ENCODE peak calls at places on chromosomes 6 and 20, in eight cellular contexts. One of them, this sample, is unnamed.

GRCh38 chr6:149915970-149916865 is 6.7 kb downstream of the RAET1G start:
- DNase-seq in OCI-LY7: no peak
- DNase-seq in T-helper 17 cell: no peak
- DNase-seq in naive thymus-derived CD4-positive, alpha-beta T cell: no peak
- DNase-seq in A172: no peak
- DNase-seq in T-helper 1 cell: no peak
- DNase-seq in B cell: no peak
- DNase-seq in KBM-7: no peak
- DNase-seq in this sample: no peak

GRCh38 chr20:23622839-23623343 is 14.9 kb downstream of the CST3 start:
- DNase-seq in B cell: no peak
- DNase-seq in OCI-LY7: no peak
- DNase-seq in A172: peak; percentile 95
- DNase-seq in T-helper 17 cell: no peak
- DNase-seq in naive thymus-derived CD4-positive, alpha-beta T cell: no peak
- DNase-seq in T-helper 1 cell: no peak
- DNase-seq in KBM-7: no peak
- DNase-seq in this sample: peak; percentile 79

GRCh38 chr20:2984956-2985661 is 58.3 kb upstream of the GNRH2 start:
- DNase-seq in B cell: no peak
- DNase-seq in T-helper 17 cell: no peak
- DNase-seq in KBM-7: no peak
- DNase-seq in OCI-LY7: no peak
- DNase-seq in naive thymus-derived CD4-positive, alpha-beta T cell: no peak
- DNase-seq in A172: peak; percentile 14
- DNase-seq in T-helper 1 cell: no peak
- DNase-seq in this sample: no peak

GRCh38 chr6:31729515-31729978 is 448 bp upstream of the DDAH2 start:
- DNase-seq in naive thymus-derived CD4-positive, alpha-beta T cell: peak; percentile 66
- DNase-seq in KBM-7: peak; percentile 92
- DNase-seq in B cell: peak; percentile 89
- DNase-seq in T-helper 17 cell: peak; percentile 68
- DNase-seq in OCI-LY7: peak; percentile 85
- DNase-seq in T-helper 1 cell: peak; percentile 64
- DNase-seq in A172: peak; percentile 87
- DNase-seq in this sample: peak; percentile 95

GRCh38 chr6:89834884-89835792 is 5.5 kb downstream of the CASP8AP2 start:
- DNase-seq in A172: no peak
- DNase-seq in B cell: peak; percentile 52
- DNase-seq in OCI-LY7: peak; percentile 45
- DNase-seq in KBM-7: no peak
- DNase-seq in T-helper 17 cell: no peak
- DNase-seq in T-helper 1 cell: no peak
- DNase-seq in naive thymus-derived CD4-positive, alpha-beta T cell: no peak
- DNase-seq in this sample: no peak

GRCh38 chr6:12069891-12070529 is 57.9 kb downstream of the HIVEP1 start:
- DNase-seq in B cell: no peak
- DNase-seq in naive thymus-derived CD4-positive, alpha-beta T cell: no peak
- DNase-seq in A172: no peak
- DNase-seq in T-helper 1 cell: no peak
- DNase-seq in T-helper 17 cell: no peak
- DNase-seq in KBM-7: no peak
- DNase-seq in OCI-LY7: no peak
- DNase-seq in this sample: no peak

GRCh38 chr20:3805594-3806264 is 9.6 kb downstream of the CDC25B start:
- DNase-seq in naive thymus-derived CD4-positive, alpha-beta T cell: no peak
- DNase-seq in T-helper 1 cell: no peak
- DNase-seq in OCI-LY7: no peak
- DNase-seq in KBM-7: no peak
- DNase-seq in T-helper 17 cell: no peak
- DNase-seq in A172: peak; percentile 52
- DNase-seq in B cell: no peak
- DNase-seq in this sample: no peak

GRCh38 chr20:46635514-46636091 is 15.7 kb downstream of the SLC13A3 start:
- DNase-seq in A172: no peak
- DNase-seq in B cell: no peak
- DNase-seq in naive thymus-derived CD4-positive, alpha-beta T cell: no peak
- DNase-seq in OCI-LY7: no peak
- DNase-seq in T-helper 1 cell: no peak
- DNase-seq in KBM-7: no peak
- DNase-seq in T-helper 17 cell: no peak
- DNase-seq in this sample: no peak

GRCh38 chr6:168462454-168462853 is 21.5 kb downstream of the SMOC2 start:
- DNase-seq in T-helper 1 cell: no peak
- DNase-seq in naive thymus-derived CD4-positive, alpha-beta T cell: no peak
- DNase-seq in T-helper 17 cell: no peak
- DNase-seq in B cell: no peak
- DNase-seq in A172: no peak
- DNase-seq in OCI-LY7: no peak
- DNase-seq in KBM-7: no peak
- DNase-seq in this sample: no peak

GRCh38 chr6:156952401-156952800 is 175.2 kb downstream of the ARID1B start:
- DNase-seq in KBM-7: no peak
- DNase-seq in OCI-LY7: no peak
- DNase-seq in B cell: no peak
- DNase-seq in A172: no peak
- DNase-seq in T-helper 1 cell: no peak
- DNase-seq in T-helper 17 cell: no peak
- DNase-seq in naive thymus-derived CD4-positive, alpha-beta T cell: no peak
- DNase-seq in this sample: no peak

GRCh38 chr6:112298816-112299281 is 44.5 kb upstream of the LAMA4 start:
- DNase-seq in B cell: no peak
- DNase-seq in T-helper 17 cell: no peak
- DNase-seq in OCI-LY7: no peak
- DNase-seq in T-helper 1 cell: no peak
- DNase-seq in naive thymus-derived CD4-positive, alpha-beta T cell: no peak
- DNase-seq in A172: peak; percentile 69
- DNase-seq in KBM-7: no peak
- DNase-seq in this sample: peak; percentile 72

GRCh38 chr6:133756046-133756445 is 132.9 kb upstream of the TCF21 start:
- DNase-seq in A172: no peak
- DNase-seq in naive thymus-derived CD4-positive, alpha-beta T cell: no peak
- DNase-seq in T-helper 1 cell: no peak
- DNase-seq in KBM-7: no peak
- DNase-seq in OCI-LY7: no peak
- DNase-seq in T-helper 17 cell: no peak
- DNase-seq in B cell: no peak
- DNase-seq in this sample: no peak

GRCh38 chr6:152271681-152272464 is 365.3 kb downstream of the SYNE1 start:
- DNase-seq in A172: peak; percentile 61
- DNase-seq in naive thymus-derived CD4-positive, alpha-beta T cell: no peak
- DNase-seq in T-helper 17 cell: no peak
- DNase-seq in OCI-LY7: no peak
- DNase-seq in KBM-7: peak; percentile 32
- DNase-seq in B cell: no peak
- DNase-seq in T-helper 1 cell: no peak
- DNase-seq in this sample: peak; percentile 27

GRCh38 chr6:6218246-6219085 is 102.0 kb downstream of the F13A1 start:
- DNase-seq in A172: peak; percentile 17
- DNase-seq in B cell: no peak
- DNase-seq in KBM-7: no peak
- DNase-seq in T-helper 1 cell: no peak
- DNase-seq in T-helper 17 cell: no peak
- DNase-seq in OCI-LY7: no peak
- DNase-seq in naive thymus-derived CD4-positive, alpha-beta T cell: no peak
- DNase-seq in this sample: no peak

GRCh38 chr6:32843321-32843978 is 397 bp downstream of the PSMB8 start:
- DNase-seq in OCI-LY7: peak; percentile 55
- DNase-seq in KBM-7: peak; percentile 26
- DNase-seq in B cell: peak; percentile 34
- DNase-seq in T-helper 1 cell: no peak
- DNase-seq in T-helper 17 cell: no peak
- DNase-seq in A172: peak; percentile 13
- DNase-seq in naive thymus-derived CD4-positive, alpha-beta T cell: no peak
- DNase-seq in this sample: no peak

GRCh38 chr20:56800088-56800487 is 171.0 kb downstream of the TFAP2C start:
- DNase-seq in A172: no peak
- DNase-seq in T-helper 1 cell: no peak
- DNase-seq in T-helper 17 cell: no peak
- DNase-seq in naive thymus-derived CD4-positive, alpha-beta T cell: no peak
- DNase-seq in B cell: no peak
- DNase-seq in OCI-LY7: peak; percentile 59
- DNase-seq in KBM-7: no peak
- DNase-seq in this sample: no peak

This sample was measured in SJCRH30.